ENCODE peak calls at places on chromosomes 4 and X, in nine cellular contexts. S is stimulated activated naive CD8-positive, alpha-beta T cell treated with anti-CD3 and anti-CD28 coated beads, Interleukin-15, amount 100 ng/mL, for 72 hours; U is kidney epithelial cell; T is activated T-cell treated with anti-CD3 and anti-CD28 coated beads for 48 hours; N is GDM1; B is EH; H is amniotic epithelial cell; W is CD8-positive, alpha-beta memory T cell; J is stimulated activated CD8-positive, alpha-beta memory T cell treated with anti-CD3 and anti-CD28 coated beads, Interleukin-15, amount 100 ng/mL, for 24 hours. O is an unnamed sample.

GRCh38 chr4:88008133-88008621 is 742 bp downstream of the PKD2 start:
- DNase-seq in S (peak; percentile 17), U (no peak), T (peak; percentile 30), N (no peak), B (peak; percentile 67), H (peak; percentile 53), W (no peak), J (no peak), O (peak; percentile 31)

GRCh38 chr4:102675142-102675541 is 85.6 kb downstream of the MANBA start:
- DNase-seq in S (no peak), U (no peak), T (no peak), N (no peak), B (peak; percentile 66), H (peak; percentile 90), W (no peak), J (no peak), O (no peak)

GRCh38 chrX:16459008-16459407 is 190.9 kb upstream of the S100G start:
- DNase-seq in S (no peak), U (no peak), T (no peak), N (no peak), B (no peak), H (no peak), W (no peak), J (no peak), O (no peak)

GRCh38 chr4:129261584-129261983 is 165.6 kb downstream of the C4orf33 start:
- DNase-seq in S (no peak), U (no peak), T (no peak), N (no peak), B (no peak), H (no peak), W (no peak), J (no peak), O (no peak)

GRCh38 chr4:44916406-44916805 is 190.1 kb upstream of the GNPDA2 start:
- DNase-seq in S (no peak), U (no peak), T (no peak), N (no peak), B (no peak), H (no peak), W (no peak), J (no peak), O (no peak)

GRCh38 chr4:2794707-2795557 is 2.0 kb downstream of the SH3BP2 start:
- DNase-seq in S (peak; percentile 21), U (no peak), T (no peak), N (no peak), B (peak; percentile 86), H (peak; percentile 88), W (no peak), J (no peak), O (no peak)

GRCh38 chrX:49079489-49080428 is at the start of gene WDR45:
- DNase-seq in S (peak; percentile 78), U (no peak), T (peak; percentile 50), N (peak; percentile 23), B (peak; percentile 79), H (peak; percentile 66), W (peak; percentile 84), J (peak; percentile 12), O (peak; percentile 72)

GRCh38 chrX:80879143-80879542 is 69.5 kb upstream of the BRWD3 start:
- DNase-seq in S (no peak), U (no peak), T (no peak), N (no peak), B (peak; percentile 1), H (no peak), W (no peak), J (no peak), O (no peak)

GRCh38 chr4:118968006-118968405 is 79.4 kb downstream of the SYNPO2 start:
- DNase-seq in S (no peak), U (peak; percentile 71), T (no peak), N (peak; percentile 79), B (peak; percentile 97), H (peak; percentile 95), W (no peak), J (no peak), O (no peak)

GRCh38 chrX:12249997-12250396 is 111.7 kb downstream of the FRMPD4 start:
- DNase-seq in S (no peak), U (no peak), T (no peak), N (no peak), B (peak; percentile 39), H (no peak), W (no peak), J (no peak), O (no peak)

GRCh38 chr4:131370846-131371245 is 1778.2 kb upstream of the PCDH10 start:
- DNase-seq in S (no peak), U (peak; percentile 67), T (no peak), N (no peak), B (no peak), H (no peak), W (no peak), J (no peak), O (no peak)

GRCh38 chr4:118850813-118851173 is 14.9 kb upstream of the SEC24D start:
- DNase-seq in S (no peak), U (no peak), T (no peak), N (no peak), B (no peak), H (no peak), W (no peak), J (no peak), O (no peak)

O was measured in activated CD4-positive, alpha-beta T cell treated with anti-CD3 and anti-CD28 coated beads, Interleukin-2, amount 50 U/mL, for 48 hours.